ENCODE peak calls at places on chromosomes 3 and 15, in seven cellular contexts. V, T, J, L, Q, A and K are unnamed samples.

GRCh38 chr3:122100591-122101491 is 45.7 kb downstream of the CD86 start:
- DNase-seq in V (peak; percentile 90), L (no peak), Q (no peak), J (no peak), T (no peak), A (no peak), K (peak; percentile 23)

GRCh38 chr3:117589454-117589853 is 879.9 kb downstream of the TUSC7 start:
- DNase-seq in T (no peak), V (no peak), Q (no peak), A (no peak), L (no peak), J (no peak), K (no peak)

GRCh38 chr15:32669870-32670623 is 28.5 kb downstream of the SCG5 start:
- DNase-seq in Q (no peak), L (no peak), T (peak; percentile 79), A (no peak), V (no peak), J (peak; percentile 23), K (no peak)

GRCh38 chr15:74387141-74387541 is 19.7 kb upstream of the CYP11A1 start:
- DNase-seq in L (no peak), V (no peak), A (no peak), Q (no peak), T (no peak), J (no peak), K (no peak)

GRCh38 chr15:84387086-84387485 is 151.5 kb downstream of the GOLGA6L4 start:
- DNase-seq in V (no peak), L (no peak), A (no peak), Q (peak; percentile 5), J (no peak), T (no peak), K (no peak)

GRCh38 chr15:34999906-35000305 is 11.8 kb upstream of the ZNF770 start:
- DNase-seq in A (no peak), V (no peak), J (no peak), L (no peak), T (no peak), Q (no peak), K (no peak)

GRCh38 chr3:24451461-24452099 is 43.1 kb downstream of the THRB start:
- DNase-seq in T (no peak), V (no peak), L (no peak), J (peak; percentile 75), Q (no peak), A (no peak), K (no peak)

GRCh38 chr15:90002428-90002844 is 1.3 kb downstream of the ZNF710 start:
- DNase-seq in V (peak; percentile 68), T (peak; percentile 56), J (peak; percentile 62), L (peak; percentile 71), A (no peak), Q (peak; percentile 51), K (peak; percentile 71)

GRCh38 chr3:169659096-169659521 is 4.4 kb downstream of the MECOM start:
- DNase-seq in V (no peak), J (no peak), L (no peak), T (no peak), A (peak; percentile 48), Q (no peak), K (no peak)

GRCh38 chr3:163935411-163935810 is 1142.9 kb downstream of the SI start:
- DNase-seq in Q (no peak), L (no peak), J (no peak), V (no peak), A (no peak), T (no peak), K (no peak)

GRCh38 chr15:37138586-37138985 is 38.2 kb upstream of the MEIS2 start:
- DNase-seq in J (no peak), Q (no peak), L (no peak), T (no peak), V (no peak), A (no peak), K (no peak)

GRCh38 chr15:20645956-20646355 is 104.4 kb upstream of the GOLGA6L6 start:
- DNase-seq in A (no peak), L (no peak), T (no peak), J (no peak), V (peak; percentile 37), Q (no peak), K (no peak)

GRCh38 chr15:72042865-72043264 is 75.1 kb downstream of the MYO9A start:
- DNase-seq in Q (no peak), T (no peak), L (no peak), A (no peak), V (no peak), J (no peak), K (no peak)
- TF ChIP-seq CTCF in Q (no peak), T (no peak), L (no peak), A (no peak), V (no peak), J (no peak), K (no peak)

GRCh38 chr15:56281145-56281544 is 37.5 kb upstream of the RFX7 start:
- DNase-seq in T (no peak), Q (no peak), L (no peak), V (no peak), J (no peak), A (no peak), K (no peak)

GRCh38 chr15:56291741-56292140 is 48.1 kb upstream of the RFX7 start:
- DNase-seq in T (no peak), Q (no peak), L (no peak), J (no peak), V (no peak), A (no peak), K (no peak)

DNA sequence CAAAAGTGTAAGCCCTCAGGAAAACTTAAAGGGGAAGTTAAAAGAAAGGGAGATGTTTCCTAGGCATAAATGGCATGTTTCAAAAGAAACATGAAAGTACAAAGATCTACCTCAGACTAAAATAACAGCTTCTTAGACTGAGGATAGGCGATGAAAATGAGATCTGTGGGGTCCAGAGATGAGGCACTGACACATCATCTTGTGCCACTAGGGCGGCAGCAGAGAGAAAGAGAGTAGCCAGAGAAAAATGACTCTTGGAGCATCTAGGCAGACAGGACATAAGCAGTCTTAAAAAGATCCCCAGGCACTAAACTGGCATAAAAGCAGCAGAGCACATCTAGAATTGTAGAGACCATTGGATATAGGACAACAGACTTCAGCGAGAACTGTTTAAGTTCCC is 42.5 kb upstream of the RFX7 start:
- DNase-seq in T (no peak), Q (no peak), A (no peak), L (no peak), J (no peak), V (no peak), K (no peak)
- TF ChIP-seq CTCF in T (no peak), Q (no peak), A (no peak), L (peak; percentile 14), J (no peak), V (peak; percentile 28), K (no peak)

GRCh38 chr3:143119974-143120715 is 574 bp downstream of the CHST2 start:
- DNase-seq in L (peak; percentile 18), Q (no peak), J (peak; percentile 34), T (no peak), V (peak; percentile 63), A (no peak), K (peak; percentile 49)
- TF ChIP-seq CTCF in L (no peak), Q (no peak), J (no peak), T (no peak), V (no peak), A (no peak), K (no peak)

DNA sequence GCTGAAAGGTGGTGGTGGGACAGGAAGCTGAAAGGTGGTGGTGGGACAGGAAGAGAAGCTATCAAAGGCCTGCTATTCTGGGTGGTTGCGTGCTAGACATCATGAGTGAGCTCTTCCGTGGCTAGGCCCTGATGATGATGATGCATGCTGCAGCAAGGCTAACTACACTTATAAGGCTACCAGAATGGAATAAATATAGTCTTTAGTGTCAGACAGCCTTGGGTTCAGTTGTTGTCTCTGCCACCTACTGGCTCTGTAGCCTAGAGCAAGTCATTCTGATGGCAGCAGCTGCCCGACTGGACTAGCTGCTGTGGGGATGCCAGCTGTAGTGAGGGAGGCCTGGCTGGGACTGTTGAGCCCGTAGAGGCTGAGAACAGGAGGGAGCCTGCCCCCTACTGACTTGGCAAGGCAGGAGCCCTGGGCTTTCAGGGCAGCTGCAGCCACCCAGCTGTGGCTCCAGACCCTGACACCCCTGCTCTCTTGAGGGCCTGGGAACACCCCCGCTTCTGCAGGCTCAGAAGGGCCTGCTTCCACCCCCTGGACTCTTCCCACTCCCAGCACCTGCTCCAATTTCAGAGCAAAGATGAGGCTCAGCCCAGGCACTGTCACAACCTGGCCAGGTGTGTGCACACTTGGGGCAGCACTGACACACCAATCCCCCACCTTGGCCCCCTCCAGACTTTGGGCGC is 21.4 kb upstream of the ZBED2 start:
- DNase-seq in T (peak; percentile 9), J (peak; percentile 9), A (no peak), Q (no peak), V (peak; percentile 66), L (no peak), K (no peak)
- TF ChIP-seq CTCF in T (peak; percentile 13), J (no peak), A (no peak), Q (no peak), V (peak; percentile 25), L (peak; percentile 27), K (peak; percentile 32)

GRCh38 chr3:49531218-49531617 is 23.1 kb upstream of the BSN start:
- DNase-seq in Q (no peak), T (no peak), J (no peak), V (no peak), L (no peak), A (no peak), K (no peak)
- TF ChIP-seq CTCF in Q (no peak), T (no peak), J (no peak), V (no peak), L (no peak), A (no peak), K (no peak)

DNA sequence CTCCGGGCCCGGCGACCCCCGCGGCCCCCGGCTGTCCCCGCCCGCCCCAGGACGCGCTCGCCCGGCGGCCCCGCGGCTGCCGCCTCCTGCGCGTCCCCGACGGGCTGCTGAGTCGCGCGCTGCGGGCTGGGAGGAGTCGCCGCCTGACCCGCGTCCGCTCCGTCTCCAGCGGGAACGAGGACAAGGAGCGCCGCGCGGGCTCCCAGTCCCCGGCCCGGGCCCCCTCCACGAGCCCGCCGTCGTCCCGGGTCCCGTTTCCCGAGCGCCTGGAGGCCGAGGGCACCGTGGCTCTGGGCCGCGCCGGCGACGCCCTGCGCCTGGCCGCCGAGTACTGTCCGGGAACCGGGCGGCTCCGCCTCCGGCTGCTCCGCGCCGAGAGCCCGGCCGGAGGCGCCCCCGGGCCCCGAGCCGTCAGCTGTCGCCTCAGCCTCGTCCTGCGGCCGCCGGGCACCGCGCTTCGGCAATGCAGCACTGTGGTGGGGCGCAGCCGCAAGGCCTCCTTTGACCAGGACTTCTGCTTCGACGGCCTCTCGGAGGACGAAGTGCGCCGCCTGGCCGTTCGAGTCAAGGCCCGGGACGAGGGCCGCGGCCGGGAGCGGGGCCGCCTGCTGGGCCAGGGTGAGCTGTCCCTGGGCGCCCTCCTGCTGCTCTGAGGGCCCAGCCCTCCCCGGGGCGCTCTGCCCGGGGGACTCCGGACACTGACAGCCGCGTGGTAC is 1.5 kb downstream of the C2CD4A start:
- DNase-seq in A (peak; percentile 58), L (peak; percentile 29), Q (peak; percentile 11), J (peak; percentile 66), V (peak; percentile 42), T (no peak), K (peak; percentile 44)
- TF ChIP-seq CTCF in A (no peak), L (peak; percentile 33), Q (no peak), J (peak; percentile 28), V (no peak), T (peak; percentile 7), K (peak; percentile 16)